ENCODE peak calls at places on chromosome 19, in eight cellular contexts. T, U, Q, I, A, P, F and D are unnamed samples.

GRCh38 chr19:5285955-5286354 is 54.7 kb downstream of the PTPRS start:
- DNase-seq in T (no peak), U (no peak), Q (peak; percentile 20), I (no peak), A (no peak), P (no peak), F (no peak), D (no peak)

GRCh38 chr19:30225615-30226463 is 146.3 kb upstream of the ZNF536 start:
- DNase-seq in T (peak; percentile 60), U (no peak), Q (peak; percentile 73), I (no peak), A (no peak), P (no peak), F (no peak), D (no peak)

GRCh38 chr19:16078759-16079707 is 2.7 kb downstream of the TPM4 start:
- DNase-seq in T (peak; percentile 36), U (peak; percentile 99), Q (peak; percentile 68), I (peak; percentile 98), A (no peak), P (peak; percentile 60), F (peak; percentile 64), D (peak; percentile 79)

GRCh38 chr19:2444251-2445002 is 12.3 kb downstream of the LMNB2 start:
- DNase-seq in T (no peak), U (no peak), Q (no peak), I (no peak), A (no peak), P (no peak), F (no peak), D (no peak)

GRCh38 chr19:27774827-27775226 is 1438.1 kb downstream of the UQCRFS1 start:
- DNase-seq in T (no peak), U (no peak), Q (no peak), I (no peak), A (no peak), P (peak; percentile 86), F (peak; percentile 72), D (no peak)

GRCh38 chr19:32404939-32405430 is 585 bp upstream of the DPY19L3 start:
- DNase-seq in T (peak; percentile 84), U (peak; percentile 43), Q (no peak), I (peak; percentile 26), A (no peak), P (no peak), F (no peak), D (peak; percentile 86)

GRCh38 chr19:5128251-5128931 is 159.5 kb downstream of the KDM4B start:
- DNase-seq in T (peak; percentile 59), U (peak; percentile 59), Q (peak; percentile 78), I (peak; percentile 75), A (no peak), P (peak; percentile 87), F (peak; percentile 93), D (no peak)

GRCh38 chr19:53461866-53462265 is 5.7 kb upstream of the ZNF813 start:
- DNase-seq in T (no peak), U (no peak), Q (no peak), I (peak; percentile 3), A (no peak), P (no peak), F (no peak), D (no peak)

GRCh38 chr19:50167314-50167721 is 4.2 kb upstream of the IZUMO2 start:
- DNase-seq in T (peak; percentile 77), U (no peak), Q (no peak), I (no peak), A (peak; percentile 56), P (no peak), F (no peak), D (peak; percentile 77)

GRCh38 chr19:45151821-45152503 is 8.8 kb downstream of the NKPD1 start:
- DNase-seq in T (peak; percentile 21), U (no peak), Q (no peak), I (no peak), A (no peak), P (peak; percentile 70), F (no peak), D (no peak)

GRCh38 chr19:34881982-34882381 is 44.7 kb upstream of the ZNF30 start:
- DNase-seq in T (no peak), U (no peak), Q (no peak), I (peak; percentile 24), A (no peak), P (no peak), F (no peak), D (no peak)
- H3K9ac ChIP-seq in T (no peak overlapping the region), U (no peak overlapping the region), Q (no peak overlapping the region), I (no peak overlapping the region), A (no peak overlapping the region), P (no peak overlapping the region), F (no peak overlapping the region), D (no peak overlapping the region)

GRCh38 chr19:20079487-20079886 is 1.7 kb downstream of the ZNF90 start:
- DNase-seq in T (peak; percentile 20), U (peak; percentile 40), Q (no peak), I (no peak), A (no peak), P (no peak), F (no peak), D (no peak)
- H3K4me3 ChIP-seq in T (peak overlapping the region; percentile 80), U (peak overlapping the region; percentile 58), Q (no peak overlapping the region), I (no peak overlapping the region), A (peak overlapping the region; percentile 65), P (peak overlapping the region; percentile 87), F (no peak overlapping the region), D (peak overlapping the region; percentile 74)

DNA sequence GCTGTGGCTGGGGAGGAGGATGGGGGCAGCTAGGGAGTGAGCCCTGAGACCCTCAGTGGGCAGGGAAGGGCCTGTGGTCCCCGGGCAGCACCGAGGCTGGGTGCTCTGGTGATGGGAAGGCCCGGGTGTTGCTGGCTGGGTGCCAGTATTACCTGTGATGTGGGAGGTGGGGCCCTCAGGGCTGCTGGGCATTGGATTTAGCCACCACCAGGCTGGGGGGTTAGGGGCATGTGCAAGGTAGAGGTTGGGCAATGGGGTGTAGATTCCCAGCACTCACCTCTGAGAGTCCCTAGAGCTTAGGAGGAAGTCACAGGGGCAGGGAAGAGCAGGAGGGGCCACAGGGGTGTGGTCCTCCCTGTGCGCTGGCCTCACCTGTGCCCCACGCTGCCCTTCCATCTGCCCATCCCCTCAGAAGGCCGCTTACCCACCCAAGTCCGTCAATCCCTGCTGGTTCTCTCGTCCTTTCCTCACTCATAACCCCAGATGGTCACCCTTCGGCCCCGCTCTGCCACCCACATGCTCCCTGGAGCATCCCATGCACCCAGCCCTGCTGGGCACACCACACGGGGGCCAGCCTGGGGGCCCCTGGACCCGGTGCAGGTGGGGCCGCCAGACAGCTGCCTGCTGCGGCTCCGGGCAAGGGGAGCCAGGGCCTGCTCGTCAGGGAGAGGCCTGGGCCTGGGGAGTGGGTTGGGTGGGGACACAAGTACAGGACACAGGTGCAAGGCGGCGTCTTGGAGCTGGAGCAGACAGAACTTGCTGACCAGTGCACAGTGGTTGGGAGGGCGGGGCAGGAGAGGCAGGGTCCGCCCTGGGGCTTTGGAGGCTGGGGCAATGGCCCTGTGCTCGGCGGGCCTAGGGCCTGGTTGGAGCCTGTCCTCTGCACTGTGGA is 12.5 kb downstream of the EPN1 start:
- DNase-seq in T (no peak), U (no peak), Q (no peak), I (no peak), A (no peak), P (no peak), F (peak; percentile 15), D (peak; percentile 74)
- H3K36me3 ChIP-seq in T (no peaks in the 10 kb centered on the region), U (peaks cover 31% of the 10 kb centered on the region), Q (peaks cover 64% of the 10 kb centered on the region), I (peaks cover 63% of the 10 kb centered on the region), A (peaks cover 88% of the 10 kb centered on the region), P (peaks cover 26% of the 10 kb centered on the region), F (peaks cover 85% of the 10 kb centered on the region), D (peaks cover 18% of the 10 kb centered on the region)

GRCh38 chr19:46713781-46714522 is 3.0 kb downstream of the PRKD2 start:
- DNase-seq in T (peak; percentile 72), U (peak; percentile 73), Q (peak; percentile 96), I (peak; percentile 63), A (no peak), P (peak; percentile 97), F (peak; percentile 90), D (peak; percentile 97)
- H3K9ac ChIP-seq in T (peak overlapping the region; percentile 59), U (peak overlapping the region; percentile 71), Q (peak overlapping the region; percentile 78), I (peak overlapping the region; percentile 63), A (peak overlapping the region; percentile 77), P (peak overlapping the region; percentile 86), F (peak overlapping the region; percentile 86), D (peak overlapping the region; percentile 48)

GRCh38 chr19:48136547-48136946 is 25.9 kb upstream of the PLA2G4C start:
- DNase-seq in T (no peak), U (no peak), Q (no peak), I (no peak), A (no peak), P (no peak), F (no peak), D (no peak)

GRCh38 chr19:48135411-48135810 is 24.8 kb upstream of the PLA2G4C start:
- DNase-seq in T (no peak), U (no peak), Q (peak; percentile 87), I (no peak), A (no peak), P (peak; percentile 65), F (no peak), D (no peak)

GRCh38 chr19:48139053-48139452 is 28.4 kb upstream of the PLA2G4C start:
- DNase-seq in T (no peak), U (no peak), Q (no peak), I (no peak), A (no peak), P (no peak), F (no peak), D (no peak)

GRCh38 chr19:48133094-48133493 is 22.5 kb upstream of the PLA2G4C start:
- DNase-seq in T (no peak), U (no peak), Q (no peak), I (no peak), A (no peak), P (no peak), F (no peak), D (no peak)

DNA sequence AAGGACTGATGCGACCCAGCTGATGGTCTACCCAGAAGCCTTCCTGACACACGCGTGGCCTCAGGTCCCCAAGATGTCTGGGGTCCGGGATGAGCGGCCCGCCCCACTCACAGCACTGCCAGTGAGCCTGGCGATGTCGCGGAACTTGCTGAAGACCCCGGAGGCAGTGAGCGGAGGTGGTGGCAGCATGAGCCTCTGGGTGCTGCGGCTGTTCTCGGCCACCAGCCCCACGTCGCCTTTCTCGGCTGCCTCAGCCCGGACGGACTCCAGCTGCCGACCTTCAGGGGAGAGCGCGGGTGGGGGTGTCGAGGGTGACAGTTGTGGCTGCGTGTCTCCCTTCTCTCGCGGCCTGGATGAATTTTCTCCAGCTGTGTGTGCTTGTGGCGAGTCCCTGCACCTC is 26.8 kb upstream of the PLA2G4C start:
- DNase-seq in T (no peak), U (no peak), Q (no peak), I (no peak), A (no peak), P (no peak), F (no peak), D (no peak)
- H3K4me3 ChIP-seq in T (no peak overlapping the region), U (no peak overlapping the region), Q (no peak overlapping the region), I (no peak overlapping the region), A (no peak overlapping the region), P (no peak overlapping the region), F (no peak overlapping the region), D (no peak overlapping the region)

DNA sequence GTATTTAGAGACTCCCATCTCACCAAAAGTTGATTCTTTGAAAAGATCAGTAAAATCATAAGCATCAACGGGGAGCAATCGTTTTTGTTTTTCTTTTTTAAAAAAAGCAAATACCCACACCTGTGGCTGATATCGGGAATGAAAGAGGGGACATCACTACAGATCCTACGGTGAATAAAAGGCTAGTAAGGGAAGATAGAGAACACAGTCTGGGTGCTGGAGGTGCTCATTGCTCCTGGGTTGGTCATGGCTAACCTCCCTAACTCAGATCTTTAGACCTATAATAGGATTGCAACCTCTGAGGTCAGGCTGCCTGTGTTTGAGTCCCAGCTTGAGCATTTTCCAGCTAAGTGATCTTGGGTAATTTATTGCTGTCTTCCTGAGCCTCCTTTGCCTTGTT is 1.1 kb downstream of the EHD2 start:
- DNase-seq in T (no peak), U (peak; percentile 42), Q (no peak), I (no peak), A (no peak), P (no peak), F (no peak), D (no peak)
- H3K36me3 ChIP-seq in T (no peaks in the 10 kb centered on the region), U (peaks cover 16% of the 10 kb centered on the region), Q (no peaks in the 10 kb centered on the region), I (peaks cover 29% of the 10 kb centered on the region), A (no peaks in the 10 kb centered on the region), P (no peaks in the 10 kb centered on the region), F (peaks cover 17% of the 10 kb centered on the region), D (no peaks in the 10 kb centered on the region)

GRCh38 chr19:13016628-13017305 is 21.5 kb downstream of the NFIX start:
- DNase-seq in T (peak; percentile 75), U (no peak), Q (no peak), I (no peak), A (no peak), P (peak; percentile 63), F (peak; percentile 52), D (no peak)
- H3K9ac ChIP-seq in T (no peak overlapping the region), U (peak overlapping the region; percentile 13), Q (no peak overlapping the region), I (peak overlapping the region; percentile 68), A (no peak overlapping the region), P (no peak overlapping the region), F (peak overlapping the region; percentile 76), D (no peak overlapping the region)